ENCODE peak calls at places on chromosome 21, in ten cellular contexts. One of them, this sample, is unnamed.

GRCh38 chr21:35265170-35265877 is 216.2 kb upstream of the RUNX1 start:
- DNase-seq in globus pallidus: no peak
- DNase-seq in adipocyte: no peak
- DNase-seq in CD8-positive, alpha-beta T cell: no peak
- DNase-seq in stimulated activated CD8-positive, alpha-beta memory T cell treated with anti-CD3 and anti-CD28 coated beads, Interleukin-7, amount 100 ng/mL, for 1 hour: no peak
- DNase-seq in HuH-7.5: no peak
- DNase-seq in lower leg skin: no peak
- DNase-seq in caudate nucleus: no peak
- DNase-seq in HEK293T: no peak
- DNase-seq in gastrocnemius medialis: no peak
- DNase-seq in this sample: no peak

GRCh38 chr21:29508311-29508710 is 209.6 kb downstream of the BACH1 start:
- DNase-seq in CD8-positive, alpha-beta T cell: no peak
- DNase-seq in HuH-7.5: no peak
- DNase-seq in caudate nucleus: no peak
- DNase-seq in lower leg skin: no peak
- DNase-seq in globus pallidus: no peak
- DNase-seq in stimulated activated CD8-positive, alpha-beta memory T cell treated with anti-CD3 and anti-CD28 coated beads, Interleukin-7, amount 100 ng/mL, for 1 hour: no peak
- DNase-seq in gastrocnemius medialis: no peak
- DNase-seq in HEK293T: no peak
- DNase-seq in adipocyte: no peak
- DNase-seq in this sample: no peak

GRCh38 chr21:44530903-44531605 is 8.9 kb downstream of the KRTAP10-1 start:
- DNase-seq in caudate nucleus: no peak
- DNase-seq in globus pallidus: no peak
- DNase-seq in gastrocnemius medialis: no peak
- DNase-seq in adipocyte: no peak
- DNase-seq in CD8-positive, alpha-beta T cell: peak
- DNase-seq in HEK293T: no peak
- DNase-seq in HuH-7.5: no peak
- DNase-seq in lower leg skin: no peak
- DNase-seq in stimulated activated CD8-positive, alpha-beta memory T cell treated with anti-CD3 and anti-CD28 coated beads, Interleukin-7, amount 100 ng/mL, for 1 hour: no peak
- DNase-seq in this sample: no peak

GRCh38 chr21:42269382-42269781 is 45.8 kb downstream of the TFF3 start:
- DNase-seq in gastrocnemius medialis: no peak
- DNase-seq in caudate nucleus: no peak
- DNase-seq in lower leg skin: no peak
- DNase-seq in CD8-positive, alpha-beta T cell: no peak
- DNase-seq in globus pallidus: no peak
- DNase-seq in HEK293T: no peak
- DNase-seq in adipocyte: no peak
- DNase-seq in HuH-7.5: no peak
- DNase-seq in stimulated activated CD8-positive, alpha-beta memory T cell treated with anti-CD3 and anti-CD28 coated beads, Interleukin-7, amount 100 ng/mL, for 1 hour: no peak
- DNase-seq in this sample: no peak

GRCh38 chr21:43958364-43959158 is 53.5 kb upstream of the TRAPPC10 start:
- DNase-seq in CD8-positive, alpha-beta T cell: no peak
- DNase-seq in HuH-7.5: no peak
- DNase-seq in gastrocnemius medialis: no peak
- DNase-seq in adipocyte: no peak
- DNase-seq in lower leg skin: no peak
- DNase-seq in HEK293T: no peak
- DNase-seq in globus pallidus: no peak
- DNase-seq in caudate nucleus: no peak
- DNase-seq in stimulated activated CD8-positive, alpha-beta memory T cell treated with anti-CD3 and anti-CD28 coated beads, Interleukin-7, amount 100 ng/mL, for 1 hour: no peak
- DNase-seq in this sample: no peak

GRCh38 chr21:46426313-46427046 is 32.2 kb upstream of the DIP2A start:
- DNase-seq in gastrocnemius medialis: no peak
- DNase-seq in globus pallidus: no peak
- DNase-seq in HEK293T: no peak
- DNase-seq in HuH-7.5: no peak
- DNase-seq in stimulated activated CD8-positive, alpha-beta memory T cell treated with anti-CD3 and anti-CD28 coated beads, Interleukin-7, amount 100 ng/mL, for 1 hour: no peak
- DNase-seq in CD8-positive, alpha-beta T cell: no peak
- DNase-seq in adipocyte: no peak
- DNase-seq in lower leg skin: no peak
- DNase-seq in caudate nucleus: no peak
- DNase-seq in this sample: no peak

GRCh38 chr21:44337941-44338895 is 972 bp downstream of the CFAP410 start:
- DNase-seq in stimulated activated CD8-positive, alpha-beta memory T cell treated with anti-CD3 and anti-CD28 coated beads, Interleukin-7, amount 100 ng/mL, for 1 hour: no peak
- DNase-seq in HuH-7.5: peak
- DNase-seq in CD8-positive, alpha-beta T cell: peak
- DNase-seq in gastrocnemius medialis: peak
- DNase-seq in globus pallidus: peak
- DNase-seq in adipocyte: peak
- DNase-seq in caudate nucleus: peak
- DNase-seq in lower leg skin: peak
- DNase-seq in HEK293T: peak
- DNase-seq in this sample: no peak

GRCh38 chr21:41373769-41374168 is 11.9 kb downstream of the MX2 start:
- DNase-seq in globus pallidus: no peak
- DNase-seq in lower leg skin: no peak
- DNase-seq in HEK293T: no peak
- DNase-seq in gastrocnemius medialis: no peak
- DNase-seq in CD8-positive, alpha-beta T cell: no peak
- DNase-seq in caudate nucleus: no peak
- DNase-seq in adipocyte: no peak
- DNase-seq in stimulated activated CD8-positive, alpha-beta memory T cell treated with anti-CD3 and anti-CD28 coated beads, Interleukin-7, amount 100 ng/mL, for 1 hour: no peak
- DNase-seq in HuH-7.5: no peak
- DNase-seq in this sample: no peak

GRCh38 chr21:42629856-42630410 is 23.5 kb upstream of the PDE9A start:
- DNase-seq in HuH-7.5: no peak
- DNase-seq in CD8-positive, alpha-beta T cell: no peak
- DNase-seq in lower leg skin: no peak
- DNase-seq in caudate nucleus: no peak
- DNase-seq in globus pallidus: no peak
- DNase-seq in adipocyte: no peak
- DNase-seq in HEK293T: no peak
- DNase-seq in stimulated activated CD8-positive, alpha-beta memory T cell treated with anti-CD3 and anti-CD28 coated beads, Interleukin-7, amount 100 ng/mL, for 1 hour: no peak
- DNase-seq in gastrocnemius medialis: no peak
- DNase-seq in this sample: no peak

GRCh38 chr21:44901391-44902074 is 19.2 kb downstream of the ITGB2 start:
- DNase-seq in HEK293T: no peak
- DNase-seq in adipocyte: no peak
- DNase-seq in stimulated activated CD8-positive, alpha-beta memory T cell treated with anti-CD3 and anti-CD28 coated beads, Interleukin-7, amount 100 ng/mL, for 1 hour: no peak
- DNase-seq in CD8-positive, alpha-beta T cell: no peak
- DNase-seq in caudate nucleus: no peak
- DNase-seq in gastrocnemius medialis: no peak
- DNase-seq in HuH-7.5: no peak
- DNase-seq in globus pallidus: no peak
- DNase-seq in lower leg skin: no peak
- DNase-seq in this sample: no peak

GRCh38 chr21:36700961-36701911 is 2.3 kb downstream of the SIM2 start:
- DNase-seq in adipocyte: no peak
- DNase-seq in CD8-positive, alpha-beta T cell: no peak
- DNase-seq in caudate nucleus: no peak
- DNase-seq in HuH-7.5: no peak
- DNase-seq in gastrocnemius medialis: no peak
- DNase-seq in HEK293T: peak
- DNase-seq in lower leg skin: no peak
- DNase-seq in stimulated activated CD8-positive, alpha-beta memory T cell treated with anti-CD3 and anti-CD28 coated beads, Interleukin-7, amount 100 ng/mL, for 1 hour: no peak
- DNase-seq in globus pallidus: no peak
- DNase-seq in this sample: no peak

GRCh38 chr21:42406201-42406601 is 2.5 kb downstream of the UBASH3A start:
- DNase-seq in stimulated activated CD8-positive, alpha-beta memory T cell treated with anti-CD3 and anti-CD28 coated beads, Interleukin-7, amount 100 ng/mL, for 1 hour: no peak
- DNase-seq in HEK293T: no peak
- DNase-seq in adipocyte: no peak
- DNase-seq in caudate nucleus: no peak
- DNase-seq in HuH-7.5: no peak
- DNase-seq in lower leg skin: no peak
- DNase-seq in gastrocnemius medialis: no peak
- DNase-seq in globus pallidus: no peak
- DNase-seq in CD8-positive, alpha-beta T cell: peak
- DNase-seq in this sample: no peak

GRCh38 chr21:29753216-29753615 is 186.6 kb downstream of the GRIK1 start:
- DNase-seq in stimulated activated CD8-positive, alpha-beta memory T cell treated with anti-CD3 and anti-CD28 coated beads, Interleukin-7, amount 100 ng/mL, for 1 hour: no peak
- DNase-seq in CD8-positive, alpha-beta T cell: no peak
- DNase-seq in gastrocnemius medialis: no peak
- DNase-seq in caudate nucleus: no peak
- DNase-seq in HuH-7.5: no peak
- DNase-seq in globus pallidus: no peak
- DNase-seq in adipocyte: peak
- DNase-seq in lower leg skin: no peak
- DNase-seq in HEK293T: no peak
- DNase-seq in this sample: no peak

GRCh38 chr21:42164064-42164789 is 54.7 kb upstream of the ABCG1 start:
- DNase-seq in caudate nucleus: peak
- DNase-seq in HuH-7.5: peak
- DNase-seq in globus pallidus: peak
- DNase-seq in HEK293T: peak
- DNase-seq in gastrocnemius medialis: peak
- DNase-seq in adipocyte: no peak
- DNase-seq in lower leg skin: peak
- DNase-seq in stimulated activated CD8-positive, alpha-beta memory T cell treated with anti-CD3 and anti-CD28 coated beads, Interleukin-7, amount 100 ng/mL, for 1 hour: peak
- DNase-seq in CD8-positive, alpha-beta T cell: peak
- DNase-seq in this sample: no peak

GRCh38 chr21:42055425-42055824 is 15.7 kb upstream of the UMODL1 start:
- DNase-seq in caudate nucleus: no peak
- DNase-seq in adipocyte: no peak
- DNase-seq in gastrocnemius medialis: no peak
- DNase-seq in HuH-7.5: no peak
- DNase-seq in CD8-positive, alpha-beta T cell: no peak
- DNase-seq in HEK293T: no peak
- DNase-seq in lower leg skin: no peak
- DNase-seq in stimulated activated CD8-positive, alpha-beta memory T cell treated with anti-CD3 and anti-CD28 coated beads, Interleukin-7, amount 100 ng/mL, for 1 hour: no peak
- DNase-seq in globus pallidus: no peak
- DNase-seq in this sample: no peak

GRCh38 chr21:46057111-46057709 is 40.7 kb upstream of the COL6A2 start:
- DNase-seq in globus pallidus: no peak
- DNase-seq in HEK293T: no peak
- DNase-seq in stimulated activated CD8-positive, alpha-beta memory T cell treated with anti-CD3 and anti-CD28 coated beads, Interleukin-7, amount 100 ng/mL, for 1 hour: no peak
- DNase-seq in adipocyte: no peak
- DNase-seq in CD8-positive, alpha-beta T cell: peak
- DNase-seq in gastrocnemius medialis: no peak
- DNase-seq in caudate nucleus: no peak
- DNase-seq in lower leg skin: no peak
- DNase-seq in HuH-7.5: no peak
- DNase-seq in this sample: no peak

GRCh38 chr21:39984613-39985012 is 117.4 kb downstream of the PCP4 start:
- DNase-seq in stimulated activated CD8-positive, alpha-beta memory T cell treated with anti-CD3 and anti-CD28 coated beads, Interleukin-7, amount 100 ng/mL, for 1 hour: no peak
- DNase-seq in HuH-7.5: no peak
- DNase-seq in gastrocnemius medialis: no peak
- DNase-seq in lower leg skin: no peak
- DNase-seq in CD8-positive, alpha-beta T cell: no peak
- DNase-seq in adipocyte: no peak
- DNase-seq in caudate nucleus: no peak
- DNase-seq in HEK293T: no peak
- DNase-seq in globus pallidus: no peak
- DNase-seq in this sample: no peak

GRCh38 chr21:36866419-36866818 is 100.0 kb downstream of the HLCS start:
- DNase-seq in caudate nucleus: no peak
- DNase-seq in adipocyte: no peak
- DNase-seq in stimulated activated CD8-positive, alpha-beta memory T cell treated with anti-CD3 and anti-CD28 coated beads, Interleukin-7, amount 100 ng/mL, for 1 hour: no peak
- DNase-seq in HEK293T: no peak
- DNase-seq in CD8-positive, alpha-beta T cell: no peak
- DNase-seq in gastrocnemius medialis: no peak
- DNase-seq in globus pallidus: no peak
- DNase-seq in HuH-7.5: no peak
- DNase-seq in lower leg skin: no peak
- DNase-seq in this sample: no peak

GRCh38 chr21:44875341-44875740 is 1.9 kb upstream of the PTTG1IP start:
- DNase-seq in caudate nucleus: no peak
- DNase-seq in adipocyte: peak
- DNase-seq in globus pallidus: peak
- DNase-seq in stimulated activated CD8-positive, alpha-beta memory T cell treated with anti-CD3 and anti-CD28 coated beads, Interleukin-7, amount 100 ng/mL, for 1 hour: no peak
- DNase-seq in lower leg skin: no peak
- DNase-seq in HuH-7.5: no peak
- DNase-seq in CD8-positive, alpha-beta T cell: no peak
- DNase-seq in HEK293T: no peak
- DNase-seq in gastrocnemius medialis: no peak
- DNase-seq in this sample: no peak

GRCh38 chr21:27532081-27532480 is 565.2 kb upstream of the ADAMTS5 start:
- DNase-seq in gastrocnemius medialis: no peak
- DNase-seq in globus pallidus: no peak
- DNase-seq in adipocyte: peak
- DNase-seq in CD8-positive, alpha-beta T cell: no peak
- DNase-seq in HuH-7.5: peak
- DNase-seq in stimulated activated CD8-positive, alpha-beta memory T cell treated with anti-CD3 and anti-CD28 coated beads, Interleukin-7, amount 100 ng/mL, for 1 hour: no peak
- DNase-seq in HEK293T: no peak
- DNase-seq in caudate nucleus: no peak
- DNase-seq in lower leg skin: no peak
- DNase-seq in this sample: no peak

GRCh38 chr21:43917515-43918384 is 52.7 kb downstream of the AGPAT3 start:
- DNase-seq in HEK293T: no peak
- DNase-seq in caudate nucleus: no peak
- DNase-seq in globus pallidus: no peak
- DNase-seq in stimulated activated CD8-positive, alpha-beta memory T cell treated with anti-CD3 and anti-CD28 coated beads, Interleukin-7, amount 100 ng/mL, for 1 hour: no peak
- DNase-seq in gastrocnemius medialis: no peak
- DNase-seq in HuH-7.5: no peak
- DNase-seq in lower leg skin: no peak
- DNase-seq in adipocyte: no peak
- DNase-seq in CD8-positive, alpha-beta T cell: peak
- DNase-seq in this sample: no peak

GRCh38 chr21:36204980-36205379 is 48.4 kb downstream of the DOP1B start:
- DNase-seq in gastrocnemius medialis: peak
- DNase-seq in stimulated activated CD8-positive, alpha-beta memory T cell treated with anti-CD3 and anti-CD28 coated beads, Interleukin-7, amount 100 ng/mL, for 1 hour: no peak
- DNase-seq in adipocyte: no peak
- DNase-seq in CD8-positive, alpha-beta T cell: no peak
- DNase-seq in HuH-7.5: no peak
- DNase-seq in HEK293T: no peak
- DNase-seq in lower leg skin: no peak
- DNase-seq in caudate nucleus: no peak
- DNase-seq in globus pallidus: no peak
- DNase-seq in this sample: no peak

GRCh38 chr21:27206368-27206982 is 239.6 kb upstream of the ADAMTS5 start:
- DNase-seq in HEK293T: no peak
- DNase-seq in CD8-positive, alpha-beta T cell: no peak
- DNase-seq in caudate nucleus: no peak
- DNase-seq in globus pallidus: no peak
- DNase-seq in stimulated activated CD8-positive, alpha-beta memory T cell treated with anti-CD3 and anti-CD28 coated beads, Interleukin-7, amount 100 ng/mL, for 1 hour: no peak
- DNase-seq in adipocyte: peak
- DNase-seq in HuH-7.5: no peak
- DNase-seq in gastrocnemius medialis: no peak
- DNase-seq in lower leg skin: no peak
- DNase-seq in this sample: no peak

GRCh38 chr21:35149698-35150097 is 100.6 kb upstream of the RUNX1 start:
- DNase-seq in stimulated activated CD8-positive, alpha-beta memory T cell treated with anti-CD3 and anti-CD28 coated beads, Interleukin-7, amount 100 ng/mL, for 1 hour: no peak
- DNase-seq in gastrocnemius medialis: no peak
- DNase-seq in caudate nucleus: no peak
- DNase-seq in globus pallidus: no peak
- DNase-seq in HEK293T: no peak
- DNase-seq in HuH-7.5: no peak
- DNase-seq in lower leg skin: no peak
- DNase-seq in CD8-positive, alpha-beta T cell: no peak
- DNase-seq in adipocyte: peak
- DNase-seq in this sample: no peak

GRCh38 chr21:8989261-8989882 is 1532.0 kb upstream of the TPTE start:
- DNase-seq in globus pallidus: no peak
- DNase-seq in lower leg skin: no peak
- DNase-seq in caudate nucleus: no peak
- DNase-seq in stimulated activated CD8-positive, alpha-beta memory T cell treated with anti-CD3 and anti-CD28 coated beads, Interleukin-7, amount 100 ng/mL, for 1 hour: no peak
- DNase-seq in gastrocnemius medialis: no peak
- DNase-seq in HEK293T: no peak
- DNase-seq in adipocyte: no peak
- DNase-seq in CD8-positive, alpha-beta T cell: no peak
- DNase-seq in HuH-7.5: no peak
- DNase-seq in this sample: no peak